ENCODE peak calls at places on chromosomes 11 and 22, in six cellular contexts. X is CD8-positive, alpha-beta T cell; R is lower lobe of right lung; Q is uterus; D is anterior cingulate cortex; V is stimulated activated effector memory CD8-positive, alpha-beta T cell treated with anti-CD3 and anti-CD28 coated beads, Interleukin-12 subunit alpha, Interleukin-12 subunit beta, amount 100 ng/mL, for 72 hours. S is an unnamed sample.

GRCh38 chr11:125933030-125933813 is 12.6 kb upstream of the VSIG10L2 start:
- DNase-seq in X (no peak), R (no peak), Q (no peak), D (no peak), V (no peak), S (no peak)

GRCh38 chr11:71999813-72000590 is 1.3 kb downstream of the IL18BP start:
- DNase-seq in X (no peak), R (no peak), Q (no peak), D (no peak), V (no peak), S (no peak)

GRCh38 chr11:57761301-57762234 is at the start of gene CTNND1:
- DNase-seq in X (no peak), R (peak), Q (peak), D (peak), V (no peak), S (no peak)

GRCh38 chr22:41308054-41308453 is 6.7 kb downstream of the ZC3H7B start:
- DNase-seq in X (no peak), R (no peak), Q (no peak), D (no peak), V (no peak), S (no peak)

GRCh38 chr11:111913997-111914396 is 1.5 kb downstream of the HSPB2 start:
- DNase-seq in X (no peak), R (no peak), Q (peak), D (no peak), V (no peak), S (no peak)

GRCh38 chr22:28802595-28803087 is 2.3 kb upstream of the XBP1 start:
- DNase-seq in X (no peak), R (no peak), Q (no peak), D (no peak), V (no peak), S (no peak)

GRCh38 chr11:2510626-2511402 is 66.0 kb downstream of the KCNQ1 start:
- DNase-seq in X (no peak), R (peak), Q (no peak), D (no peak), V (no peak), S (no peak)

GRCh38 chr11:123238297-123238696 is 43.2 kb upstream of the CLMP start:
- DNase-seq in X (no peak), R (no peak), Q (no peak), D (no peak), V (no peak), S (no peak)

GRCh38 chr11:129315781-129316579 is 59.7 kb upstream of the BARX2 start:
- DNase-seq in X (no peak), R (peak), Q (no peak), D (no peak), V (no peak), S (no peak)

GRCh38 chr11:12901874-12902481 is 107.1 kb upstream of the RASSF10 start:
- DNase-seq in X (no peak), R (no peak), Q (no peak), D (no peak), V (no peak), S (no peak)

GRCh38 chr11:67558084-67558772 is 25.4 kb upstream of the GSTP1 start:
- DNase-seq in X (no peak), R (peak), Q (no peak), D (no peak), V (no peak), S (no peak)

GRCh38 chr11:64369440-64370135 is 10.6 kb downstream of the RPS6KA4 start:
- DNase-seq in X (no peak), R (no peak), Q (no peak), D (no peak), V (no peak), S (no peak)

GRCh38 chr11:10356161-10356560 is 51.3 kb downstream of the ADM start:
- DNase-seq in X (no peak), R (no peak), Q (no peak), D (no peak), V (no peak), S (no peak)

GRCh38 chr11:127105578-127105977 is 105.0 kb upstream of the KIRREL3 start:
- DNase-seq in X (no peak), R (no peak), Q (no peak), D (no peak), V (no peak), S (no peak)

GRCh38 chr11:34566209-34566551 is 52.6 kb upstream of the ELF5 start:
- DNase-seq in X (no peak), R (no peak), Q (no peak), D (no peak), V (no peak), S (no peak)

GRCh38 chr11:1292644-1293618 is 16.5 kb downstream of the TOLLIP start:
- DNase-seq in X (no peak), R (peak), Q (peak), D (no peak), V (no peak), S (no peak)

GRCh38 chr11:64729851-64730382 is 6.9 kb upstream of the NRXN2 start:
- DNase-seq in X (no peak), R (no peak), Q (no peak), D (no peak), V (no peak), S (peak)

GRCh38 chr11:66701432-66702240 is 23.9 kb upstream of the RBM4B start:
- DNase-seq in X (no peak), R (no peak), Q (no peak), D (no peak), V (no peak), S (no peak)

GRCh38 chr22:43007519-43008102 is 7.3 kb downstream of the PACSIN2 start:
- DNase-seq in X (no peak), R (peak), Q (no peak), D (no peak), V (no peak), S (no peak)

GRCh38 chr22:17431179-17431578 is 61.9 kb downstream of the CECR2 start:
- DNase-seq in X (no peak), R (no peak), Q (no peak), D (no peak), V (no peak), S (no peak)

GRCh38 chr22:30221121-30221992 is 25.2 kb downstream of the LIF start:
- DNase-seq in X (peak), R (no peak), Q (no peak), D (no peak), V (peak), S (no peak)

GRCh38 chr11:128720522-128720985 is 26.7 kb downstream of the FLI1 start:
- DNase-seq in X (peak), R (peak), Q (no peak), D (no peak), V (no peak), S (peak)